ENCODE peak calls at places on chromosomes 16 and 17, in nine cellular contexts. J is ascending aorta; P is neural crest cell; R is CD8-positive, alpha-beta T cell; X is CD14-positive monocyte; L is pancreas; A is sigmoid colon; Y is GM20000; F is RWPE1. N is an unnamed sample.

GRCh38 chr16:54326266-54326662 is 39.7 kb upstream of the IRX3 start:
- DNase-seq in J (no peak), P (no peak), R (no peak), X (no peak), L (no peak), A (peak), Y (no peak), F (no peak), N (no peak)

GRCh38 chr17:55722016-55722706 is 503 bp downstream of the TMEM100 start:
- DNase-seq in J (no peak), P (no peak), R (no peak), X (no peak), L (no peak), A (no peak), Y (no peak), F (no peak), N (peak)

GRCh38 chr17:27226611-27227234 is 67.2 kb upstream of the WSB1 start:
- DNase-seq in J (no peak), P (no peak), R (no peak), X (no peak), L (no peak), A (no peak), Y (no peak), F (no peak), N (peak)

GRCh38 chr17:62629556-62630364 is 2.3 kb downstream of the MRC2 start:
- DNase-seq in J (no peak), P (no peak), R (no peak), X (no peak), L (no peak), A (peak), Y (no peak), F (no peak), N (no peak)

GRCh38 chr16:64586756-64587155 is 535.1 kb downstream of the CDH11 start:
- DNase-seq in J (no peak), P (no peak), R (no peak), X (no peak), L (no peak), A (no peak), Y (no peak), F (no peak), N (no peak)

GRCh38 chr16:1184156-1184868 is 31.4 kb downstream of the CACNA1H start:
- DNase-seq in J (no peak), P (no peak), R (no peak), X (no peak), L (no peak), A (peak), Y (no peak), F (no peak), N (no peak)

GRCh38 chr16:85291302-85292148 is 179.3 kb upstream of the CIBAR2 start:
- DNase-seq in J (no peak), P (peak), R (no peak), X (peak), L (peak), A (peak), Y (no peak), F (no peak), N (no peak)

GRCh38 chr17:43068570-43069367 is 43.7 kb downstream of the RND2 start:
- DNase-seq in J (no peak), P (no peak), R (no peak), X (no peak), L (no peak), A (no peak), Y (no peak), F (no peak), N (no peak)

GRCh38 chr16:85391769-85392583 is 221.1 kb upstream of the GSE1 start:
- DNase-seq in J (peak), P (no peak), R (no peak), X (peak), L (no peak), A (peak), Y (no peak), F (no peak), N (peak)

GRCh38 chr17:39225974-39226683 is 384 bp upstream of the STAC2 start:
- DNase-seq in J (peak), P (peak), R (peak), X (no peak), L (no peak), A (peak), Y (peak), F (no peak), N (no peak)

GRCh38 chr17:30369995-30370394 is 8.7 kb upstream of the CPD start:
- DNase-seq in J (no peak), P (no peak), R (no peak), X (no peak), L (no peak), A (no peak), Y (no peak), F (peak), N (peak)

GRCh38 chr17:30376621-30377452 is 1.9 kb upstream of the CPD start:
- DNase-seq in J (no peak), P (no peak), R (no peak), X (no peak), L (no peak), A (no peak), Y (peak), F (no peak), N (no peak)

GRCh38 chr17:30368896-30369720 is 9.6 kb upstream of the CPD start:
- DNase-seq in J (no peak), P (no peak), R (no peak), X (no peak), L (no peak), A (no peak), Y (no peak), F (no peak), N (no peak)

GRCh38 chr17:30375661-30376060 is 3.1 kb upstream of the CPD start:
- DNase-seq in J (no peak), P (no peak), R (no peak), X (no peak), L (no peak), A (no peak), Y (no peak), F (no peak), N (no peak)

GRCh38 chr17:30372755-30373154 is 6.0 kb upstream of the CPD start:
- DNase-seq in J (no peak), P (no peak), R (no peak), X (no peak), L (no peak), A (no peak), Y (no peak), F (peak), N (peak)
- TF ChIP-seq CTCF in J (no peak), P (no peak), R (no peak), X (no peak), L (no peak), A (no peak), Y (no peak), F (peak), N (peak)

DNA sequence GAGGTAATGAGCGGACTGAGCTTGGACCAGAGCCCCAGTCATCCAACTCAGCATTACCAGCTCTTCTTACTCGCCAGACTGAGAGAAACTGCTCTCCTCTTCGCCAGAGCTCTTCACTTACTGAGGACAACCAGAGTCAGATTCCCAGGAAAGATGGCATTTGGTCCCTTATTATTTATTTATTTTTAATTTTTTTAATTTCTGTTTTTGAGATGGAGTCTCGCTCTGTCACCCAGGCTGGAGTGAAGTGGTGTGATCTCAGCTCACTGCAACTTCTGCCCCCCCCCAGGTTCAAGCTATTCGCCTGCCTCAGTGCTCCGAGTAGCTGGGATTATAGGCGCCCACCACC is 23.3 kb downstream of the DEXI start:
- DNase-seq in J (no peak), P (no peak), R (no peak), X (no peak), L (no peak), A (no peak), Y (no peak), F (no peak), N (no peak)
- TF ChIP-seq CTCF in J (no peak), P (peak), R (no peak), X (peak), L (no peak), A (peak), Y (no peak), F (peak), N (no peak)

GRCh38 chr16:4814542-4815173 is 12.2 kb upstream of the ROGDI start:
- DNase-seq in J (no peak), P (no peak), R (no peak), X (no peak), L (peak), A (no peak), Y (no peak), F (no peak), N (no peak)

GRCh38 chr16:4825196-4825595 is 21.9 kb downstream of the GLYR1 start:
- DNase-seq in J (no peak), P (no peak), R (no peak), X (no peak), L (no peak), A (no peak), Y (no peak), F (no peak), N (no peak)

DNA sequence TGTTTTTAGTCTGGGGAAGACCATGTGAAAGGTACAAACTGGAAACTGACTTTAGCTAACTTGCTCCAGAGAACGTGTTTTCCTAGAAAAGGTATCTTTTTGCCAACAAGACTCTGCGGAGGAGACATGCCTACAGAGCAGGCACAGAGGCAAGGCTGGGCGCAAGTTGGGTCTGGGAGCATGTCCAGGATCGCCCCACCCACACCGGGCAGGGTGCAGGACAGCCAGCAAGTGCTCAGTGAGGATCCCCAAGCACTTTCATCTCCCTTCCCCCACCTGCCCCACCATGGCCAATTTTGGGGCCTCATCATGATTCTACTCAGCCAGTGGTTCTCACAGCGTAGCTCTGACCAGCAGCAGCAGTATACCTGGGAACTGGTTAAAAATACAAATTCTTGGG is 18.2 kb upstream of the ROGDI start:
- DNase-seq in J (no peak), P (no peak), R (no peak), X (no peak), L (no peak), A (no peak), Y (no peak), F (no peak), N (no peak)
- TF ChIP-seq CTCF in J (no peak), P (no peak), R (no peak), X (no peak), L (no peak), A (no peak), Y (no peak), F (no peak), N (no peak)

DNA sequence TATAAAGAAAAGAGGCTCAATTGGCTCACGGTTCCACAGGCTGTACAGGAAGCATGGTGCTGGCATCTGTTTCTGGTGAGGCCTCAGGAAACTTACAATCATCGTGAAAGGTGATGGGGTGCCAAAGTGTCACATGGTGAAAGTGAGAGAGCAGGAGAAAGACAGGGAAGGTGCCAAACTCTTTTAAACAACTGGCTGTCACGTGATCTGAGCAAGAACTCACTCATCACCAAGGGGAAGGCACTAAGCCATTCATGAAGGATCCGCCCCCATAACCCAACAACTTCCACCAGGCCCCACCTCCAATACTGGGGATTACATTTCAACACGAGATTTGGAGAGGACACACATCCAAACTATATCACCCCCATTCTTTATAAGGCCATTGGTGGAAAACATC is 28.4 kb upstream of the HS3ST2 start:
- DNase-seq in J (no peak), P (no peak), R (no peak), X (no peak), L (no peak), A (no peak), Y (no peak), F (no peak), N (no peak)
- TF ChIP-seq CTCF in J (no peak), P (no peak), R (no peak), X (no peak), L (no peak), A (no peak), Y (no peak), F (no peak), N (no peak)